ENCODE peak calls at places on chromosome 14, in seven cellular contexts. P, R, L, E, C, J and A are unnamed samples.

GRCh38 chr14:22084393-22085281 is 411.0 kb upstream of the OR4E1 start:
- DNase-seq in P (peak), L (peak), C (peak), R (peak), E (peak), J (peak), A (peak)

GRCh38 chr14:54478621-54479215 is 10.1 kb downstream of the GMFB start:
- DNase-seq in E (no peak), P (no peak), J (no peak), R (peak), C (no peak), L (no peak), A (no peak)

GRCh38 chr14:102729825-102730224 is 47.4 kb upstream of the TRAF3 start:
- DNase-seq in E (no peak), J (no peak), C (no peak), R (no peak), L (no peak), P (no peak), A (no peak)

GRCh38 chr14:74083784-74084276 is 423 bp downstream of the ALDH6A1 start:
- DNase-seq in J (peak), P (no peak), E (no peak), L (no peak), C (no peak), R (no peak), A (no peak)

GRCh38 chr14:64726585-64726890 is 22.3 kb downstream of the PLEKHG3 start:
- DNase-seq in C (peak), E (peak), R (peak), L (no peak), P (no peak), J (no peak), A (peak)

GRCh38 chr14:99265571-99265970 is 6.4 kb downstream of the BCL11B start:
- DNase-seq in L (no peak), C (no peak), P (no peak), E (no peak), J (no peak), R (no peak), A (no peak)

GRCh38 chr14:69037790-69038448 is 58.8 kb upstream of the ACTN1 start:
- DNase-seq in E (peak), P (no peak), L (no peak), R (peak), C (no peak), J (no peak), A (peak)

GRCh38 chr14:26427059-26427458 is 170.8 kb downstream of the NOVA1 start:
- DNase-seq in L (peak), R (peak), P (no peak), J (no peak), C (no peak), E (no peak), A (no peak)

GRCh38 chr14:87149583-87150354 is 843.2 kb downstream of the GALC start:
- DNase-seq in R (no peak), E (peak), J (no peak), L (peak), P (peak), C (no peak), A (no peak)

GRCh38 chr14:94066089-94066676 is 14.8 kb downstream of the DDX24 start:
- DNase-seq in C (no peak), J (no peak), P (no peak), R (no peak), E (no peak), L (no peak), A (no peak)
- TF ChIP-seq CTCF in C (no peak), J (no peak), P (no peak), R (no peak), E (no peak), L (no peak), A (no peak)

DNA sequence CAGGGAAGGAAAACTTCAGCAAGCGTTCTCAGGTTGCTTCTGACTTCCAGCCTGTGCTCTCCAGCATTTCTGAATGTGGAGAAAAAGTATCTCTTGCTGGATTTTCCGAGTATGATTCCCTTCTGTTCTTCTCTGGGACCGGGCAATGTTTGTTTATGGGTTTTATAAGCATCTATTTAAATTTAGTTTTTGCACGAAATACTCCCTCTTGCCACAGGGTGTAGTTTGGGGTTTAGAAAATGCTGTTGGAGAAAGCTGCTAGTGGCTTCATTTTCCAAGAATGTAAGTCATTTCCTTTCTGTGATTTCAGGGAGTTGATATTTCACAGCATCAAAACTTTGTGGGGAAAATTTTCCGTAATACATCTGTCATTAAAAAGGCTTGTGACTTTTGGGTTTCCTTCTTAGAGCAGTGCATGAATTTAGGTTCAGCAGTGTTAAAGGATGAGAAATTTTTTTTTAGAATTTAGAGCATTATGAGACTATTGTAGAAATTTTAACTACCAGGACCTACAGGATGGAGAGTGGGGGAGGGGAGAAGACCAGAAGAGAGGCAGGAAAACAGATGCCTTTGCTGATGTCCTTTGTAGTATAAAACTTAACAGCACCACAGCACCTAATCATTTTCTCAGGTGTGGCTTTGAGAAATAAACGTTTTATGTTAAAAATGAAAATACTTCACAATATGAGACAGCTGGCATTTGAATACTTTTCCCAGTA is 1.5 kb downstream of the FRMD6 start:
- DNase-seq in P (peak), C (peak), L (peak), R (peak), E (peak), J (no peak), A (peak)
- TF ChIP-seq CTCF in P (peak), C (peak), L (peak), R (peak), E (peak), J (no peak), A (peak)

DNA sequence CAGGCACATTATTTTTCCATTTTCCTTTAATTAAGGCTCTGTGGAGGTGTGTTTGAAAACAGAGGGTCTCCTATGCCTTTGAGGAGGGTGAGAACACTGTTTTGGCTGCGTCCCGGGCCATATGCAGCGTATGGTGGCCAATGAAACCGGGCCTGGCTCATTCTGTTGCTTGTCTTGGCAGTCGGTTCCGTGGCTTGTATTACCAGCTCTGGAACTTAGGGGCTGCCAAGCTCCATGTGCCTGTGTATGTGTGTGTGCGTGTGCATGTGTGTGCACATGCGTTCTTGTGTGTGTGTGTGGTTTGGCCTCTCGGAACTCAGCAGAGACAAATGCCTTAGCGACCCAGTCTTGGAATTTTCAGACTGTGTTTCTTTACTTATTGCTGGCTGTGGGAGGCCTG is 2.7 kb downstream of the JDP2 start:
- DNase-seq in E (peak), C (no peak), R (no peak), J (no peak), L (peak), P (no peak), A (no peak)
- TF ChIP-seq CTCF in E (no peak), C (no peak), R (no peak), J (no peak), L (no peak), P (no peak), A (no peak)

DNA sequence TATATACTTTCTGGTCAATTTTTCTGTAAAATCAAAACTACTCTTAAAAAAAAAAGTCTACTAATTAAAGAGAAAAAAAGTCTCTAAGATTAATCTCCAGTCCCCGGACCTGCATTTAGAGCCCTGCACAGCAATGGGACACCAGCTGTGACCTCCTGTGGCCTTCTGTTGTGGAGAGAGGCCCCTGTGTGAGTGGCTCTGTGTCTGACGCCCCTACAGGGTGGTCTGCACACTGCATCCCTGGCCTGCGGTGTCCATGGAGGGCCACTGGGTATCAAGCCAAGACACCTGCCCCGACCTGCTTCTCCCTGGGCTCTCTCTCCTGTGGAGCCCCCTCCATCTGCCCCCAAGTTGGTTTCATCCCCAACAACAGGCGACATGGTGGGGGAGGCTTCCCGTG is 248.0 kb upstream of the DIO3 start:
- DNase-seq in C (no peak), E (no peak), L (no peak), R (no peak), J (no peak), P (no peak), A (no peak)
- TF ChIP-seq CTCF in C (no peak), E (no peak), L (no peak), R (no peak), J (no peak), P (no peak), A (no peak)